ENCODE peak calls at places on chromosomes 13 and 19, in four cellular contexts. K is frontal cortex; R is activated gamma-delta T cell treated with Interleukin-2 at 50 U/mL for 16 hours; M is effector CD4-positive, alpha-beta T cell. Q is an unnamed sample.
A peak's percentile ranks its signal among the peaks of the same experiment; 100 is the strongest.

GRCh38 chr19:4971424-4971793 is 2.5 kb downstream of the KDM4B start:
- DNase-seq in K (no peak), R (no peak), M (no peak), Q (peak; percentile 34)

GRCh38 chr19:35973487-35973886 is 21.5 kb upstream of the SDHAF1 start:
- DNase-seq in K (no peak), R (no peak), M (no peak), Q (no peak)

GRCh38 chr19:35207391-35207871 is 21.1 kb downstream of the FAM187B start:
- DNase-seq in K (no peak), R (peak; percentile 12), M (peak; percentile 50), Q (no peak)

GRCh38 chr19:4061178-4061682 is 5.5 kb downstream of the ZBTB7A start:
- DNase-seq in K (no peak), R (no peak), M (no peak), Q (no peak)

GRCh38 chr13:106153876-106154275 is 381.6 kb downstream of the EFNB2 start:
- DNase-seq in K (no peak), R (no peak), M (no peak), Q (no peak)

GRCh38 chr19:860481-861098 is 1.1 kb downstream of the CFD start:
- DNase-seq in K (peak; percentile 65), R (peak; percentile 53), M (peak; percentile 34), Q (peak; percentile 59)

GRCh38 chr19:1270854-1271527 is 1.9 kb downstream of the CIRBP start:
- DNase-seq in K (no peak), R (no peak), M (no peak), Q (no peak)

GRCh38 chr19:46076951-46077814 is 36.4 kb upstream of the IGFL4 start:
- DNase-seq in K (peak; percentile 78), R (no peak), M (no peak), Q (peak; percentile 69)

GRCh38 chr13:21075303-21076264 is 14.2 kb upstream of the LATS2 start:
- DNase-seq in K (no peak), R (peak; percentile 31), M (no peak), Q (no peak)

GRCh38 chr19:43726736-43727592 is 11.1 kb downstream of the IRGC start:
- DNase-seq in K (no peak), R (no peak), M (no peak), Q (no peak)

GRCh38 chr19:10817291-10818038 is 18.5 kb downstream of the TMED1 start:
- DNase-seq in K (no peak), R (no peak), M (no peak), Q (no peak)

GRCh38 chr19:10780368-10780767 is 55.6 kb downstream of the TMED1 start:
- DNase-seq in K (no peak), R (no peak), M (no peak), Q (no peak)

GRCh38 chr13:89514534-89515312 is 1832.8 kb upstream of the MIR17HG start:
- DNase-seq in K (no peak), R (no peak), M (no peak), Q (no peak)

GRCh38 chr13:71254384-71254783 is 612.6 kb downstream of the DACH1 start:
- DNase-seq in K (no peak), R (no peak), M (no peak), Q (no peak)

GRCh38 chr13:31898383-31899071 is 133.0 kb upstream of the FRY start:
- DNase-seq in K (no peak), R (no peak), M (no peak), Q (peak; percentile 24)

GRCh38 chr19:1503089-1503924 is 9.5 kb downstream of the ADAMTSL5 start:
- DNase-seq in K (peak; percentile 67), R (peak; percentile 55), M (peak; percentile 39), Q (peak; percentile 42)

GRCh38 chr13:46146898-46147297 is 35.1 kb downstream of the LCP1 start:
- DNase-seq in K (no peak), R (no peak), M (no peak), Q (no peak)

GRCh38 chr13:50222569-50223332 is 207.5 kb downstream of the KCNRG start:
- DNase-seq in K (no peak), R (no peak), M (no peak), Q (no peak)

GRCh38 chr19:54179921-54180452 is 7.0 kb upstream of the TMC4 start:
- DNase-seq in K (peak; percentile 69), R (no peak), M (no peak), Q (no peak)

GRCh38 chr19:48887861-48888612 is 10.5 kb downstream of the TULP2 start:
- DNase-seq in K (no peak), R (no peak), M (no peak), Q (no peak)

Q was measured in Jurkat, Clone E6-1.